ENCODE peak calls at places on chromosome 4, in nine cellular contexts. V is naive thymus-derived CD4-positive, alpha-beta T cell; U is mucosa of descending colon; S is esophagus squamous epithelium; T is mammary epithelial cell; H is right cardiac atrium; R is choroid plexus epithelial cell; Q is fibroblast of lung; Y is cardiac muscle cell. C is an unnamed sample.

GRCh38 chr4:14915018-14915417 is 87.3 kb upstream of the CPEB2 start:
- DNase-seq in V (no peak), U (no peak), S (no peak), T (no peak), H (no peak), R (no peak), Q (no peak), Y (no peak), C (no peak)

GRCh38 chr4:178937130-178937529 is 1494.9 kb upstream of the AGA start:
- DNase-seq in V (no peak), U (no peak), S (no peak), T (no peak), H (no peak), R (no peak), Q (peak; percentile 25), Y (no peak), C (no peak)

GRCh38 chr4:16995451-16995850 is 97.0 kb upstream of the LDB2 start:
- DNase-seq in V (no peak), U (no peak), S (no peak), T (no peak), H (no peak), R (no peak), Q (no peak), Y (peak; percentile 9), C (no peak)

GRCh38 chr4:7328913-7329638 is 105.7 kb downstream of the PSAPL1 start:
- DNase-seq in V (no peak), U (peak; percentile 56), S (no peak), T (peak; percentile 35), H (peak; percentile 74), R (peak; percentile 73), Q (peak; percentile 84), Y (no peak), C (peak; percentile 43)

GRCh38 chr4:154049457-154050181 is 260.7 kb upstream of the SFRP2 start:
- DNase-seq in V (no peak), U (no peak), S (no peak), T (peak; percentile 16), H (no peak), R (peak; percentile 77), Q (peak; percentile 53), Y (peak; percentile 22), C (peak; percentile 80)

GRCh38 chr4:53066155-53066554 is 204.0 kb downstream of the RASL11B start:
- DNase-seq in V (no peak), U (no peak), S (no peak), T (no peak), H (no peak), R (no peak), Q (no peak), Y (no peak), C (no peak)

GRCh38 chr4:109368661-109369060 is 65.0 kb upstream of the SEC24B start:
- DNase-seq in V (no peak), U (no peak), S (no peak), T (no peak), H (no peak), R (peak; percentile 34), Q (peak; percentile 55), Y (no peak), C (no peak)

GRCh38 chr4:76545161-76545884 is 110.3 kb downstream of the SHROOM3 start:
- DNase-seq in V (no peak), U (no peak), S (no peak), T (peak; percentile 53), H (no peak), R (peak; percentile 57), Q (peak; percentile 62), Y (no peak), C (no peak)

GRCh38 chr4:178306565-178306964 is 864.3 kb upstream of the AGA start:
- DNase-seq in V (no peak), U (no peak), S (no peak), T (no peak), H (no peak), R (no peak), Q (peak; percentile 52), Y (peak; percentile 37), C (no peak)

GRCh38 chr4:616911-617643 is 8.3 kb upstream of the PDE6B start:
- DNase-seq in V (no peak), U (no peak), S (no peak), T (no peak), H (peak; percentile 22), R (no peak), Q (no peak), Y (no peak), C (no peak)

GRCh38 chr4:148813289-148813688 is 371.1 kb upstream of the NR3C2 start:
- DNase-seq in V (no peak), U (no peak), S (no peak), T (no peak), H (no peak), R (no peak), Q (no peak), Y (no peak), C (no peak)

GRCh38 chr4:67558493-67558892 is at the start of gene STAP1:
- DNase-seq in V (peak; percentile 54), U (no peak), S (no peak), T (no peak), H (no peak), R (no peak), Q (no peak), Y (no peak), C (no peak)

GRCh38 chr4:29927895-29928294 is 792.3 kb upstream of the PCDH7 start:
- DNase-seq in V (no peak), U (no peak), S (no peak), T (no peak), H (no peak), R (no peak), Q (no peak), Y (peak; percentile 34), C (no peak)

GRCh38 chr4:10879411-10880110 is 195.0 kb upstream of the CLNK start:
- DNase-seq in V (no peak), U (no peak), S (no peak), T (peak; percentile 3), H (no peak), R (peak; percentile 9), Q (peak; percentile 60), Y (no peak), C (no peak)

GRCh38 chr4:1927675-1928074 is 56.5 kb downstream of the NSD2 start:
- DNase-seq in V (no peak), U (no peak), S (no peak), T (no peak), H (no peak), R (peak; percentile 37), Q (peak; percentile 45), Y (no peak), C (peak; percentile 14)

GRCh38 chr4:106652095-106652494 is 283.5 kb upstream of the GIMD1 start:
- DNase-seq in V (no peak), U (no peak), S (no peak), T (no peak), H (no peak), R (no peak), Q (no peak), Y (no peak), C (no peak)

GRCh38 chr4:125331116-125331515 is 16.4 kb downstream of the FAT4 start:
- DNase-seq in V (no peak), U (no peak), S (no peak), T (no peak), H (no peak), R (no peak), Q (peak; percentile 9), Y (no peak), C (no peak)

DNA sequence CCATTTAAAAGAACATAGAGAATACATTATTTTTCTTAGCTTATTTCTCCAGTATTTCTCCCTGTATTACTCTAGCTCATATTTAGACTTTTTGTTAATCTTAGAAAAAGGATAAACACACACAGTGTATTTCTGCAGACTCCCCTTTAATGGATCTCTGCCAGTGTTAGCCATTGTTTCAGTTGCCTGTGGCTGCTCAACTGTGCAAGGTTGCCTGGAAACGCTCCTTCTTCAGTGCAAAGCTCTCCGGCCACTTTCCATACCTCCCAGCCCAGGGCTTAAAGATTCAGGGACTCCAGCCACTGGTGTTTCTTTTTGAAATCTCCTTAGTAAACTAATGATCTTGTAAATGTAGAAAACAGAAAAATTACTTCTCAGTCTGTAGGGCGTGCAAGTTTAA is 104.9 kb downstream of the SLIT2 start:
- DNase-seq in V (no peak), U (no peak), S (no peak), T (no peak), H (no peak), R (peak; percentile 43), Q (peak; percentile 45), Y (peak; percentile 45), C (no peak)
- H3K4me3 ChIP-seq in V (no peak overlapping the region), U (no peak overlapping the region), S (no peak overlapping the region), T (no peak overlapping the region), H (no peak overlapping the region), R (no peak overlapping the region), Q (no peak overlapping the region), Y (no peak overlapping the region), C (no peak overlapping the region)

GRCh38 chr4:150251752-150252190 is 173.5 kb downstream of the DCLK2 start:
- DNase-seq in V (no peak), U (no peak), S (no peak), T (no peak), H (no peak), R (no peak), Q (no peak), Y (peak; percentile 60), C (no peak)
- H3K4me3 ChIP-seq in V (no peak overlapping the region), U (no peak overlapping the region), S (no peak overlapping the region), T (no peak overlapping the region), H (no peak overlapping the region), R (no peak overlapping the region), Q (no peak overlapping the region), Y (no peak overlapping the region), C (no peak overlapping the region)

DNA sequence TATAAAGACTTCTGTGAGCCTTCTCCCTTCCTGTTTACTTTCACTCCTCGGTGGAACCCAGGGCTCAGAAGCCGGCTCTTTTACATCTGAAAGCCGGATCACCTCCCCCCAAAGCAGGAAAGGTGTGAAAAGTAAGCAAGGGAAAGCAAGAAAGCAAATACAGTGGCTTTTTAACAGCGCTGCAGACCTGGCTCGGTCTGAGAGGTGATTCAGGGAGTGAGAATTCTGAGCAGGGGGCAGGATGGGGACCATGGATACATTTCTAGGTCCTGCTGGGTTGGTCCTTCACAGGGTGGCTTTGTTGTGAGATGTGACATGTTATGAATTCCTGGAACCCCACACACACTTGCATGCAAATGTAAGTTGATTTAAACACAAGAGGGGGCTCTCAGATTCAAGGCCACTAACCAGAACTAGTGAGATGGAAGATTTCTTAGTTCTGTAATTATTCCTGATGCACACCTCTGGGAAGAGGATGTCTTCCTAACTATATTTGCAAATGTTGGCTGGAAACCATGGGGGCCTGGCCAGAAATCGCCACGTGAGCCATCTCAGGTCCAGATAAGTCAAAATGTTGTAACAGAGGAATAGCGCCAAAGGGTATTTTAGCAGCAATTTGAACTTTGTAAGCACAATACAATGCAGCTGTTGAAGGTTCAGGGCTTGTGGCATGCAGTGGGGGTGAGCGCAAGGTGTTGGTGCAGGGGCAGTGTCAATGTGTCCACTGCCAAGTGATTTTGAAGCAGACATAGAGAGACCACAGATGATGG is 670.1 kb upstream of the LCORL start:
- DNase-seq in V (no peak), U (no peak), S (no peak), T (no peak), H (no peak), R (peak; percentile 25), Q (peak; percentile 3), Y (peak; percentile 10), C (no peak)
- H3K4me3 ChIP-seq in V (no peak overlapping the region), U (no peak overlapping the region), S (no peak overlapping the region), T (no peak overlapping the region), H (no peak overlapping the region), R (no peak overlapping the region), Q (no peak overlapping the region), Y (no peak overlapping the region), C (no peak overlapping the region)

DNA sequence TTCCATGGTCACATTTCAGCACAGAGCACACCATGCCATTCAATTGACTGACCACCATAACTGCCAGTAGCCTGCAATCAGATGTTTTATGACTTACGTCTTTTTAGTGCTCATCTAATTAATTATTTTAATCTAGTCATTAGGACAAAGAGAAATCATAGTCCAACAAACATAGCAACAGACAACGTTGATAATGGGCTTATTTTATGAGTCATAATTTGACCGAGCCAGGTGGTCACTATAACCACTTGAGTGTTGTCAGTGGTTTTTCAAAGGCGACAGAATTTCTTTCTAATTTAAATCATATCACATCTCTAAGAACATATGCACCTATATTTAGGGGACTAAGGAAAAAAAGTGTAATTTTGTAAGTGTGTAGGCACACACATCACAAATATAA is 1.9 kb downstream of the SEC24D start:
- DNase-seq in V (no peak), U (no peak), S (no peak), T (no peak), H (no peak), R (peak; percentile 34), Q (peak; percentile 44), Y (no peak), C (no peak)
- H3K4me3 ChIP-seq in V (no peak overlapping the region), U (no peak overlapping the region), S (no peak overlapping the region), T (peak overlapping the region; percentile 75), H (no peak overlapping the region), R (peak overlapping the region; percentile 89), Q (peak overlapping the region; percentile 57), Y (no peak overlapping the region), C (peak overlapping the region; percentile 37)

C was measured in AG09309.